ENCODE peak calls at places on chromosome 13, in four cellular contexts. T is HepG2, K is GM12878, D is K562. U is an unnamed sample.

GRCh38 chr13:42660367-42660965 is 86.5 kb downstream of the TNFSF11 start:
- DNase-seq in T (no peak), K (no peak), D (no peak), U (no peak)

GRCh38 chr13:43030548-43030947 is 7.2 kb downstream of the DNAJC15 start:
- DNase-seq in T (no peak), K (peak; percentile 36), D (no peak), U (no peak)

GRCh38 chr13:108033800-108034707 is 181.3 kb downstream of the LIG4 start:
- DNase-seq in T (peak; percentile 18), K (no peak), D (no peak), U (no peak)

GRCh38 chr13:97119899-97120745 is 102.0 kb upstream of the MBNL2 start:
- DNase-seq in T (no peak), K (no peak), D (no peak), U (no peak)

GRCh38 chr13:33524086-33524485 is 238.5 kb upstream of the STARD13 start:
- DNase-seq in T (no peak), K (no peak), D (no peak), U (no peak)

GRCh38 chr13:84917252-84917878 is 881.9 kb downstream of the SLITRK6 start:
- DNase-seq in T (peak; percentile 8), K (no peak), D (no peak), U (no peak)

GRCh38 chr13:46170268-46170667 is 11.7 kb downstream of the LCP1 start:
- DNase-seq in T (no peak), K (no peak), D (no peak), U (no peak)

GRCh38 chr13:31001647-31002046 is 69.2 kb downstream of the TEX26 start:
- DNase-seq in T (peak; percentile 33), K (no peak), D (no peak), U (no peak)

GRCh38 chr13:20412761-20413355 is 112.8 kb downstream of the CRYL1 start:
- DNase-seq in T (no peak), K (no peak), D (no peak), U (no peak)

GRCh38 chr13:41601718-41602445 is 144.5 kb downstream of the RGCC start:
- DNase-seq in T (no peak), K (no peak), D (no peak), U (no peak)

GRCh38 chr13:21219044-21219381 is 42.6 kb downstream of the MRPL57 start:
- DNase-seq in T (no peak), K (no peak), D (no peak), U (no peak)

GRCh38 chr13:28340272-28340793 is 154.6 kb downstream of the FLT1 start:
- DNase-seq in T (no peak), K (no peak), D (no peak), U (no peak)

GRCh38 chr13:19597523-19597922 is 35.9 kb upstream of the MPHOSPH8 start:
- DNase-seq in T (no peak), K (no peak), D (no peak), U (no peak)

GRCh38 chr13:107866007-107866665 is 349.2 kb downstream of the LIG4 start:
- DNase-seq in T (no peak), K (no peak), D (peak; percentile 63), U (no peak)

GRCh38 chr13:41492432-41493267 is 35.3 kb downstream of the RGCC start:
- DNase-seq in T (no peak), K (no peak), D (no peak), U (no peak)

GRCh38 chr13:93007928-93008327 is 218.7 kb upstream of the GPC6 start:
- DNase-seq in T (no peak), K (no peak), D (no peak), U (no peak)

GRCh38 chr13:23159205-23159586 is 21.6 kb upstream of the SGCG start:
- DNase-seq in T (peak; percentile 15), K (no peak), D (peak; percentile 51), U (peak; percentile 41)

GRCh38 chr13:41668130-41668757 is 210.9 kb downstream of the RGCC start:
- DNase-seq in T (peak; percentile 96), K (peak; percentile 60), D (peak; percentile 75), U (peak; percentile 69)

GRCh38 chr13:27186295-27186694 is 14.7 kb upstream of the USP12 start:
- DNase-seq in T (no peak), K (no peak), D (no peak), U (no peak)

GRCh38 chr13:72384186-72384823 is 343.1 kb downstream of the MZT1 start:
- DNase-seq in T (peak; percentile 14), K (no peak), D (no peak), U (no peak)

GRCh38 chr13:21673592-21674270 is 2.9 kb downstream of the FGF9 start:
- DNase-seq in T (no peak), K (no peak), D (peak; percentile 17), U (peak; percentile 49)

GRCh38 chr13:80168089-80168850 is 172.7 kb downstream of the SPRY2 start:
- DNase-seq in T (no peak), K (no peak), D (no peak), U (no peak)

GRCh38 chr13:77749481-77749880 is 52.0 kb downstream of the SLAIN1 start:
- DNase-seq in T (no peak), K (no peak), D (no peak), U (no peak)

GRCh38 chr13:34412817-34413365 is 529.2 kb upstream of the NBEA start:
- DNase-seq in T (no peak), K (no peak), D (no peak), U (no peak)

GRCh38 chr13:98959299-98959698 is 18.6 kb downstream of the DOCK9 start:
- DNase-seq in T (no peak), K (no peak), D (no peak), U (no peak)

GRCh38 chr13:94917814-94918213 is 205.5 kb upstream of the SOX21 start:
- DNase-seq in T (no peak), K (no peak), D (no peak), U (no peak)

GRCh38 chr13:50543767-50544166 is 299.7 kb downstream of the DLEU7 start:
- DNase-seq in T (no peak), K (no peak), D (no peak), U (no peak)

GRCh38 chr13:48862572-48862971 is 113.1 kb upstream of the FNDC3A start:
- DNase-seq in T (no peak), K (no peak), D (no peak), U (no peak)

GRCh38 chr13:112926993-112927392 is 42.0 kb upstream of the MCF2L start:
- DNase-seq in T (no peak), K (no peak), D (no peak), U (no peak)

GRCh38 chr13:24233351-24233901 is 72.9 kb downstream of the SPATA13 start:
- DNase-seq in T (no peak), K (no peak), D (no peak), U (peak; percentile 26)

GRCh38 chr13:100790405-100790804 is 115.8 kb upstream of the TMTC4 start:
- DNase-seq in T (no peak), K (no peak), D (no peak), U (no peak)

GRCh38 chr13:51619614-51620013 is 35.4 kb downstream of the WDFY2 start:
- DNase-seq in T (no peak), K (no peak), D (no peak), U (no peak)

GRCh38 chr13:36918246-36919060 is 1.6 kb downstream of the SMAD9 start:
- DNase-seq in T (no peak), K (no peak), D (no peak), U (no peak)

GRCh38 chr13:48831248-48831647 is 144.5 kb upstream of the FNDC3A start:
- DNase-seq in T (no peak), K (peak; percentile 16), D (no peak), U (no peak)

GRCh38 chr13:93004919-93005318 is 221.7 kb upstream of the GPC6 start:
- DNase-seq in T (peak; percentile 25), K (no peak), D (no peak), U (no peak)

GRCh38 chr13:95030948-95031347 is 270.3 kb downstream of the ABCC4 start:
- DNase-seq in T (no peak), K (no peak), D (no peak), U (no peak)

GRCh38 chr13:114068723-114069322 is 63.6 kb downstream of the RASA3 start:
- DNase-seq in T (no peak), K (no peak), D (no peak), U (no peak)

DNA sequence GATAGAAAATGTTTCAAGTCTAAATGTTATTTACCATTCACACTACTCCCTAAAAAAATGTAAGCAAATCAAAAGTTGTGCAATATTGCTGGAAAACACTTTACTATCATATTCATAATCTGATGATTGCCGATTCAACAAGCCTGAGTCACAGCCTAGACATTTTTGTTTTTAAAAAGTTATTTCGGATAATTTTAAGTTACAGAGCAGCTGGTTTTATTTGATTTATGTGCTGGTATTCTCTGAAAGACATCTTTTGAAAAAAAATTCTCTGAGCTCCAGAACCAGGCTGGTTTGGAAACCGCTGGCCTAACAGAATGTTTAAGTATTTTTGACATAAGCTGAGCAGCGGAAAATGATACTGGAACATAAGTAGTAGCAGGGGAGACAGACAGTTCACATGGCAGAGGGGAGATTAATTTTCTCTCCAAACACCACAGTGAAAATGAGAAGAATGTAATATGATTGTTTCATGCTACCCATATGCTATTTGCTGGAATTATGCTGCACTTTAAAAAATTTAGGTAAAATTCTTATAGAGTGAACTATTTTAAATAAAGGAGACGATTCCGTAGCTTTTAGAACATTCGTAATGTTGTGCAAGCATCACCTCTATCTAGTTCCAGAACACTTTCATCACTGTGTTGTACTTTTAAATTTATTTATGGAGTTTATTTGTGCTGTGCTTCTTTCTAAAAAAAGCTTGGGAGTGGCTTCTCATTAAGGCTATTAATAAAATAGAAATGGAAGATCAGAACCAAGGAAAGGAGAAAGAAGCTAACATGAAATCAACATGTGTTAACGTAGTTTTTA is 36.0 kb downstream of the TBC1D4 start:
- DNase-seq in T (no peak), K (no peak), D (no peak), U (no peak)
- TF ChIP-seq TARDBP in T (no peak), K (no peak), D (no peak), U (no peak)

GRCh38 chr13:76637651-76638111 is 248.5 kb downstream of the KCTD12 start:
- DNase-seq in T (no peak), K (no peak), D (no peak), U (no peak)

GRCh38 chr13:76635232-76636021 is 250.8 kb downstream of the KCTD12 start:
- DNase-seq in T (no peak), K (no peak), D (no peak), U (no peak)

GRCh38 chr13:76638160-76638559 is 248.0 kb downstream of the KCTD12 start:
- DNase-seq in T (no peak), K (no peak), D (no peak), U (no peak)

GRCh38 chr13:76638882-76639281 is 247.3 kb downstream of the KCTD12 start:
- DNase-seq in T (no peak), K (no peak), D (no peak), U (no peak)

GRCh38 chr13:76636881-76637280 is 249.3 kb downstream of the KCTD12 start:
- DNase-seq in T (no peak), K (no peak), D (no peak), U (no peak)
- TF ChIP-seq FOXK2 in T (no peak), K (no peak), D (no peak), U (no peak)

DNA sequence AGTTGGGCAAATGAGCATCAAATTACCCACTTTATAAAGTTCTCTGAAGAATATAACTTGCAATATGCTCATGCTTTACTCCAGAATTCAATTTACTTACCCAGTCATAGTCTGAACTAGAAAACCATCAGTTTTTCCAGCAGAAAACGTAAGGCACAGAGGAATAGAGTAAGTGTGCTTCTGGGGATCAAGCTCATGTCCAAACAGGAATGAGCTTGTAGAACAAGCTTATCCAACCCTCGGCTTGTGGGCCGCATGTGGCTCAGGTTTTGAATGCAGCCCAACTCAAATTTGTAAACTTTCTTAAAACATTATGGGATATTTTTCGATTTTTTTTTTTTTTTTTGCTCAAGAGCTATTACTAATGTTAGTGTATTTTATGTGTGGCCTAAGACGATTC is 308.5 kb upstream of the KLF12 start:
- DNase-seq in T (no peak), K (no peak), D (no peak), U (no peak)
- TF ChIP-seq TARDBP in T (no peak), K (no peak), D (no peak), U (no peak)

GRCh38 chr13:40206241-40207109 is 460.0 kb downstream of the FOXO1 start:
- DNase-seq in T (no peak), K (peak; percentile 53), D (no peak), U (no peak)
- TF ChIP-seq FOXK2 in T (no peak), K (no peak), D (no peak), U (no peak)

U was measured in HEK293T.